ENCODE peak calls at places on chromosomes 4 and X, in seven cellular contexts. B, F, G, L, V, A and K are unnamed samples.
A peak's percentile ranks its signal among the peaks of the same experiment; 100 is the strongest.

GRCh38 chr4:147596976-147597375 is 20.2 kb upstream of the TMEM184C start:
- DNase-seq in B (no peak), F (no peak), G (no peak), L (peak; percentile 53), V (peak; percentile 80), A (peak; percentile 67), K (peak; percentile 61)

GRCh38 chr4:103002551-103002950 is 17.0 kb downstream of the SLC9B1 start:
- DNase-seq in B (no peak), F (no peak), G (no peak), L (no peak), V (peak; percentile 44), A (no peak), K (no peak)

GRCh38 chrX:30618160-30618765 is 35.0 kb upstream of the GK start:
- DNase-seq in B (no peak), F (no peak), G (no peak), L (no peak), V (no peak), A (peak; percentile 1), K (no peak)

GRCh38 chrX:103488332-103488731 is 31.0 kb downstream of the RAB40A start:
- DNase-seq in B (no peak), F (no peak), G (no peak), L (no peak), V (peak; percentile 24), A (no peak), K (no peak)

GRCh38 chrX:23493941-23494374 is 159.3 kb downstream of the PTCHD1 start:
- DNase-seq in B (no peak), F (no peak), G (no peak), L (peak; percentile 29), V (peak; percentile 53), A (peak; percentile 80), K (peak; percentile 64)

GRCh38 chr4:7436256-7436655 is 1.5 kb upstream of the PSAPL1 start:
- DNase-seq in B (no peak), F (no peak), G (no peak), L (no peak), V (no peak), A (no peak), K (no peak)

GRCh38 chr4:164779811-164780216 is 25.9 kb downstream of the SMIM31 start:
- DNase-seq in B (no peak), F (peak; percentile 16), G (peak; percentile 18), L (no peak), V (peak; percentile 56), A (peak; percentile 25), K (peak; percentile 19)

GRCh38 chrX:47311857-47312774 is 58.3 kb upstream of the ZNF157 start:
- DNase-seq in B (peak; percentile 8), F (no peak), G (no peak), L (peak; percentile 34), V (peak; percentile 74), A (peak; percentile 70), K (peak; percentile 55)

GRCh38 chr4:19187104-19187503 is 1064.6 kb upstream of the SLIT2 start:
- DNase-seq in B (no peak), F (no peak), G (no peak), L (no peak), V (no peak), A (no peak), K (no peak)

GRCh38 chr4:7763106-7763505 is 176.6 kb downstream of the AFAP1 start:
- DNase-seq in B (no peak), F (no peak), G (no peak), L (no peak), V (no peak), A (no peak), K (no peak)

GRCh38 chr4:163548481-163549243 is 54.2 kb downstream of the TMA16 start:
- DNase-seq in B (no peak), F (peak; percentile 43), G (peak; percentile 55), L (peak; percentile 20), V (peak; percentile 79), A (peak; percentile 18), K (no peak)

GRCh38 chr4:188246488-188246887 is 107.2 kb downstream of the TRIML1 start:
- DNase-seq in B (no peak), F (no peak), G (peak; percentile 15), L (no peak), V (no peak), A (no peak), K (no peak)

GRCh38 chr4:6389426-6389825 is 83.0 kb downstream of the PPP2R2C start:
- DNase-seq in B (no peak), F (no peak), G (no peak), L (no peak), V (no peak), A (no peak), K (no peak)

GRCh38 chrX:71578253-71579135 is at the start of gene GCNA:
- DNase-seq in B (no peak), F (no peak), G (no peak), L (no peak), V (no peak), A (no peak), K (no peak)

GRCh38 chrX:134396174-134396573 is 63.8 kb upstream of the HPRT1 start:
- DNase-seq in B (no peak), F (peak; percentile 18), G (no peak), L (no peak), V (peak; percentile 24), A (no peak), K (no peak)

GRCh38 chr4:173252024-173252935 is 81.9 kb downstream of the HMGB2 start:
- DNase-seq in B (peak; percentile 68), F (peak; percentile 90), G (no peak), L (peak; percentile 51), V (peak; percentile 98), A (peak; percentile 76), K (peak; percentile 84)

GRCh38 chrX:53000447-53001208 is 42.3 kb upstream of the FAM156A start:
- DNase-seq in B (no peak), F (no peak), G (no peak), L (no peak), V (peak; percentile 8), A (no peak), K (no peak)